ENCODE peak calls at places on chromosome 19, in nine cellular contexts. A is A172; R is choroid plexus epithelial cell; V is PC-9; L is COR-L47; F is mucosa of descending colon; Q is GM12865; P is brain pericyte; G is activated T-cell treated with anti-CD3 and anti-CD28 coated beads, Interleukin-2, amount 50 U/mL, for 48 hours. J is an unnamed sample.

GRCh38 chr19:51103811-51104470 is 4.3 kb downstream of the CTU1 start:
- DNase-seq in A (no peak), R (no peak), V (no peak), L (no peak), F (no peak), Q (no peak), P (no peak), G (no peak), J (no peak)

GRCh38 chr19:16860118-16860517 is 28.7 kb upstream of the F2RL3 start:
- DNase-seq in A (no peak), R (no peak), V (no peak), L (no peak), F (no peak), Q (no peak), P (no peak), G (no peak), J (no peak)

GRCh38 chr19:48837081-48837524 is 812 bp upstream of the HSD17B14 start:
- DNase-seq in A (peak; percentile 74), R (peak; percentile 93), V (peak; percentile 87), L (peak; percentile 6), F (peak; percentile 77), Q (peak; percentile 91), P (peak; percentile 41), G (peak; percentile 87), J (no peak)

GRCh38 chr19:3285647-3286176 is 61.3 kb downstream of the CELF5 start:
- DNase-seq in A (no peak), R (no peak), V (no peak), L (no peak), F (no peak), Q (no peak), P (no peak), G (peak; percentile 83), J (no peak)

GRCh38 chr19:13366529-13367143 is 139.6 kb downstream of the CACNA1A start:
- DNase-seq in A (peak; percentile 51), R (peak; percentile 24), V (peak; percentile 16), L (no peak), F (no peak), Q (peak; percentile 24), P (peak; percentile 2), G (no peak), J (peak; percentile 2)

GRCh38 chr19:18961767-18962423 is 20.9 kb upstream of the HOMER3 start:
- DNase-seq in A (no peak), R (no peak), V (no peak), L (peak; percentile 35), F (no peak), Q (no peak), P (no peak), G (no peak), J (no peak)

GRCh38 chr19:14674764-14675163 is at the start of gene ADGRE3:
- DNase-seq in A (no peak), R (peak; percentile 28), V (no peak), L (no peak), F (no peak), Q (no peak), P (no peak), G (no peak), J (no peak)

GRCh38 chr19:51422053-51422448 is 4.6 kb upstream of the SIGLEC10 start:
- DNase-seq in A (peak; percentile 19), R (peak; percentile 77), V (peak; percentile 87), L (no peak), F (peak; percentile 92), Q (peak; percentile 86), P (no peak), G (peak; percentile 96), J (peak; percentile 71)

GRCh38 chr19:48274173-48274572 is 4.3 kb downstream of the ZNF114 start:
- DNase-seq in A (no peak), R (no peak), V (no peak), L (no peak), F (no peak), Q (no peak), P (no peak), G (no peak), J (no peak)

GRCh38 chr19:46878613-46879375 is 18.0 kb downstream of the ARHGAP35 start:
- DNase-seq in A (peak; percentile 84), R (peak; percentile 85), V (no peak), L (no peak), F (no peak), Q (no peak), P (no peak), G (no peak), J (peak; percentile 85)

J was measured in kidney glomerular epithelial cell.